ENCODE peak calls at places on chromosomes 7 and 10, in six cellular contexts. One of them, this sample, is unnamed.
A peak's percentile ranks its signal among the peaks of the same experiment; 100 is the strongest.

GRCh38 chr10:121734517-121735137 is 136.4 kb upstream of the FGFR2 start:
- DNase-seq in fibroblast of pulmonary artery: peak; percentile 27
- DNase-seq in esophagus squamous epithelium: no peak
- DNase-seq in GM13977: peak; percentile 65
- DNase-seq in foreskin fibroblast: no peak
- DNase-seq in astrocyte of the cerebellum: no peak
- DNase-seq in this sample: no peak

GRCh38 chr7:128197586-128197985 is 43.5 kb upstream of the LEP start:
- DNase-seq in fibroblast of pulmonary artery: no peak
- DNase-seq in esophagus squamous epithelium: no peak
- DNase-seq in GM13977: no peak
- DNase-seq in foreskin fibroblast: peak; percentile 21
- DNase-seq in astrocyte of the cerebellum: no peak
- DNase-seq in this sample: peak; percentile 32

GRCh38 chr10:329361-330099 is 194.3 kb downstream of the ZMYND11 start:
- DNase-seq in fibroblast of pulmonary artery: peak; percentile 94
- DNase-seq in esophagus squamous epithelium: no peak
- DNase-seq in GM13977: no peak
- DNase-seq in foreskin fibroblast: peak; percentile 92
- DNase-seq in astrocyte of the cerebellum: peak; percentile 94
- DNase-seq in this sample: peak; percentile 42

GRCh38 chr10:30819306-30820190 is 190.0 kb upstream of the LYZL2 start:
- DNase-seq in fibroblast of pulmonary artery: peak; percentile 64
- DNase-seq in esophagus squamous epithelium: no peak
- DNase-seq in GM13977: no peak
- DNase-seq in foreskin fibroblast: peak; percentile 64
- DNase-seq in astrocyte of the cerebellum: no peak
- DNase-seq in this sample: no peak

GRCh38 chr10:11433657-11434056 is 177.8 kb downstream of the USP6NL start:
- DNase-seq in fibroblast of pulmonary artery: no peak
- DNase-seq in esophagus squamous epithelium: no peak
- DNase-seq in GM13977: no peak
- DNase-seq in foreskin fibroblast: no peak
- DNase-seq in astrocyte of the cerebellum: no peak
- DNase-seq in this sample: no peak

GRCh38 chr10:25820496-25821415 is 113.3 kb upstream of the MYO3A start:
- DNase-seq in fibroblast of pulmonary artery: no peak
- DNase-seq in esophagus squamous epithelium: no peak
- DNase-seq in GM13977: no peak
- DNase-seq in foreskin fibroblast: no peak
- DNase-seq in astrocyte of the cerebellum: no peak
- DNase-seq in this sample: no peak

GRCh38 chr10:110850990-110851389 is 20.7 kb upstream of the PDCD4 start:
- DNase-seq in fibroblast of pulmonary artery: no peak
- DNase-seq in esophagus squamous epithelium: no peak
- DNase-seq in GM13977: no peak
- DNase-seq in foreskin fibroblast: no peak
- DNase-seq in astrocyte of the cerebellum: no peak
- DNase-seq in this sample: no peak

GRCh38 chr7:106031271-106032029 is 68.4 kb downstream of the CDHR3 start:
- DNase-seq in fibroblast of pulmonary artery: peak; percentile 35
- DNase-seq in esophagus squamous epithelium: no peak
- DNase-seq in GM13977: no peak
- DNase-seq in foreskin fibroblast: no peak
- DNase-seq in astrocyte of the cerebellum: no peak
- DNase-seq in this sample: no peak

GRCh38 chr7:129771201-129771927 is 159.8 kb downstream of the NRF1 start:
- DNase-seq in fibroblast of pulmonary artery: no peak
- DNase-seq in esophagus squamous epithelium: no peak
- DNase-seq in GM13977: no peak
- DNase-seq in foreskin fibroblast: no peak
- DNase-seq in astrocyte of the cerebellum: no peak
- DNase-seq in this sample: no peak

GRCh38 chr10:77741746-77742145 is 104.1 kb upstream of the KCNMA1 start:
- DNase-seq in fibroblast of pulmonary artery: peak; percentile 17
- DNase-seq in esophagus squamous epithelium: no peak
- DNase-seq in GM13977: no peak
- DNase-seq in foreskin fibroblast: peak; percentile 44
- DNase-seq in astrocyte of the cerebellum: no peak
- DNase-seq in this sample: no peak

GRCh38 chr7:90276033-90276728 is 31.2 kb downstream of the CFAP69 start:
- DNase-seq in fibroblast of pulmonary artery: no peak
- DNase-seq in esophagus squamous epithelium: no peak
- DNase-seq in GM13977: no peak
- DNase-seq in foreskin fibroblast: no peak
- DNase-seq in astrocyte of the cerebellum: no peak
- DNase-seq in this sample: no peak

GRCh38 chr10:119536508-119536837 is 6.0 kb downstream of the RGS10 start:
- DNase-seq in fibroblast of pulmonary artery: no peak
- DNase-seq in esophagus squamous epithelium: no peak
- DNase-seq in GM13977: no peak
- DNase-seq in foreskin fibroblast: no peak
- DNase-seq in astrocyte of the cerebellum: no peak
- DNase-seq in this sample: no peak

GRCh38 chr7:112411186-112411795 is 39.0 kb upstream of the IFRD1 start:
- DNase-seq in fibroblast of pulmonary artery: peak; percentile 74
- DNase-seq in esophagus squamous epithelium: no peak
- DNase-seq in GM13977: no peak
- DNase-seq in foreskin fibroblast: peak; percentile 49
- DNase-seq in astrocyte of the cerebellum: peak; percentile 43
- DNase-seq in this sample: no peak

GRCh38 chr7:27147211-27148030 is at the start of gene HOXA6:
- DNase-seq in fibroblast of pulmonary artery: no peak
- DNase-seq in esophagus squamous epithelium: no peak
- DNase-seq in GM13977: no peak
- DNase-seq in foreskin fibroblast: no peak
- DNase-seq in astrocyte of the cerebellum: no peak
- DNase-seq in this sample: peak; percentile 43

GRCh38 chr10:31912898-31913847 is 15.5 kb downstream of the ARHGAP12 start:
- DNase-seq in fibroblast of pulmonary artery: no peak
- DNase-seq in esophagus squamous epithelium: no peak
- DNase-seq in GM13977: no peak
- DNase-seq in foreskin fibroblast: peak; percentile 42
- DNase-seq in astrocyte of the cerebellum: peak; percentile 41
- DNase-seq in this sample: no peak

GRCh38 chr7:104534149-104534548 is 205.7 kb downstream of the LHFPL3 start:
- DNase-seq in fibroblast of pulmonary artery: no peak
- DNase-seq in esophagus squamous epithelium: no peak
- DNase-seq in GM13977: no peak
- DNase-seq in foreskin fibroblast: no peak
- DNase-seq in astrocyte of the cerebellum: no peak
- DNase-seq in this sample: no peak

GRCh38 chr7:26291699-26292538 is at the start of gene SNX10:
- DNase-seq in fibroblast of pulmonary artery: no peak
- DNase-seq in esophagus squamous epithelium: no peak
- DNase-seq in GM13977: peak; percentile 71
- DNase-seq in foreskin fibroblast: no peak
- DNase-seq in astrocyte of the cerebellum: no peak
- DNase-seq in this sample: peak; percentile 57

GRCh38 chr7:5396542-5396941 is 27.1 kb downstream of the TNRC18 start:
- DNase-seq in fibroblast of pulmonary artery: no peak
- DNase-seq in esophagus squamous epithelium: no peak
- DNase-seq in GM13977: peak; percentile 83
- DNase-seq in foreskin fibroblast: no peak
- DNase-seq in astrocyte of the cerebellum: no peak
- DNase-seq in this sample: no peak
- TF ChIP-seq CTCF in fibroblast of pulmonary artery: no peak
- TF ChIP-seq CTCF in esophagus squamous epithelium: peak; percentile 45
- TF ChIP-seq CTCF in GM13977: peak; percentile 52
- TF ChIP-seq CTCF in foreskin fibroblast: no peak
- TF ChIP-seq CTCF in astrocyte of the cerebellum: peak; percentile 5
- TF ChIP-seq CTCF in this sample: peak; percentile 49

DNA sequence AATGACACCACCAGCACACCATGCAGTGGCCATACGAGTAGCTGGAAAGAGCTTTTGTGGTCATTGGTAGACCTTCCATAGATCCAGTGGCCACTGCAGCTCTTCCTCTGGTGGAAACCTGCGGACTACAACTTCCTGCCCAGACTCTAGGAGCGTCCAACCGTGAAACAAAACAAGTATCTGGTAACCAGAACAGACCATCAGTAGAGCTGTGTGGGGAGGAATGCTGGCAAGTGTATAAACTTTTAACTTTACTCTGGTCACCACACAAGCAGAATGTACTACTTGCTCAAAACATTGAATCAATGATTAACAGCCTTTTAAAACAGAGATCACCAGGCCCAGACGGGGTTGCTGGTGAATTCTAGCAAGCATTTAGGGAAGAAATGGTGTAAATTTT is 154.7 kb upstream of the DGKB start:
- DNase-seq in fibroblast of pulmonary artery: no peak
- DNase-seq in esophagus squamous epithelium: no peak
- DNase-seq in GM13977: no peak
- DNase-seq in foreskin fibroblast: no peak
- DNase-seq in astrocyte of the cerebellum: no peak
- DNase-seq in this sample: no peak
- TF ChIP-seq CTCF in fibroblast of pulmonary artery: no peak
- TF ChIP-seq CTCF in esophagus squamous epithelium: no peak
- TF ChIP-seq CTCF in GM13977: no peak
- TF ChIP-seq CTCF in foreskin fibroblast: no peak
- TF ChIP-seq CTCF in astrocyte of the cerebellum: no peak
- TF ChIP-seq CTCF in this sample: no peak

GRCh38 chr7:144713850-144714249 is 122.0 kb downstream of the TPK1 start:
- DNase-seq in fibroblast of pulmonary artery: no peak
- DNase-seq in esophagus squamous epithelium: no peak
- DNase-seq in GM13977: no peak
- DNase-seq in foreskin fibroblast: no peak
- DNase-seq in astrocyte of the cerebellum: no peak
- DNase-seq in this sample: no peak
- TF ChIP-seq CTCF in fibroblast of pulmonary artery: no peak
- TF ChIP-seq CTCF in esophagus squamous epithelium: no peak
- TF ChIP-seq CTCF in GM13977: no peak
- TF ChIP-seq CTCF in foreskin fibroblast: no peak
- TF ChIP-seq CTCF in astrocyte of the cerebellum: no peak
- TF ChIP-seq CTCF in this sample: no peak

DNA sequence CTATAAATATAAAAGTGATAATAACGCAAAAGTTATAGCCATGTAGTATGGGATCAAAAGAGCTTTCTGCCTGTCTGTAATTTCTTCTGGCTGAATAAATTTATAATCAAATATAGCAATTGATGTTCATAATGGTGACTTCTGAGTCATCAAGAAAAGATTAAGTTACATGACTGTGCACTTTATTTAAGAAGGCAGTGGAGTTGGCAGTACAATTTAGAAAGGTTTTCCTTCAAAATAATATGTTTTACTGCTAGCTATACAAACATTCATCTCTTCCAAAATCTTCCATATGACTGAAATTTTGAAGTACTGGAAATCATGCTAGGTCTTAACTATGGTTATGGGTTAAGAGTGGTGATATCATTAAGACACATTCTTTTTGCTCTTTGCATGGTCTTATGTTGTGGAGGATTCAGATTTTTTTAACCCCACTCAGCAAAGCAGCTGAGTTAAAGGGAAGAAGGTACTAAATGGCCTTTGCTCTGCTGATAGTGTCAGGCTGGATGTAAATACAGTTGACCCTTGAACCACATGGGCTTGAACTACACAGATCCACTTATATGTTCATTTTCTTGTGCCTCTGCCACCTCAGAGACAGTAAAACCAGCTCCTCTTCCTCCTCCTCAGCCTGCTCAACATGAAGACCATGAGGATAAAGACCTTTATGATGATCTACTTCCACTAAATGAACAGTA is 323.6 kb downstream of the BBS9 start:
- DNase-seq in fibroblast of pulmonary artery: peak; percentile 29
- DNase-seq in esophagus squamous epithelium: no peak
- DNase-seq in GM13977: no peak
- DNase-seq in foreskin fibroblast: no peak
- DNase-seq in astrocyte of the cerebellum: no peak
- DNase-seq in this sample: no peak
- TF ChIP-seq CTCF in fibroblast of pulmonary artery: no peak
- TF ChIP-seq CTCF in esophagus squamous epithelium: no peak
- TF ChIP-seq CTCF in GM13977: no peak
- TF ChIP-seq CTCF in foreskin fibroblast: no peak
- TF ChIP-seq CTCF in astrocyte of the cerebellum: no peak
- TF ChIP-seq CTCF in this sample: no peak

DNA sequence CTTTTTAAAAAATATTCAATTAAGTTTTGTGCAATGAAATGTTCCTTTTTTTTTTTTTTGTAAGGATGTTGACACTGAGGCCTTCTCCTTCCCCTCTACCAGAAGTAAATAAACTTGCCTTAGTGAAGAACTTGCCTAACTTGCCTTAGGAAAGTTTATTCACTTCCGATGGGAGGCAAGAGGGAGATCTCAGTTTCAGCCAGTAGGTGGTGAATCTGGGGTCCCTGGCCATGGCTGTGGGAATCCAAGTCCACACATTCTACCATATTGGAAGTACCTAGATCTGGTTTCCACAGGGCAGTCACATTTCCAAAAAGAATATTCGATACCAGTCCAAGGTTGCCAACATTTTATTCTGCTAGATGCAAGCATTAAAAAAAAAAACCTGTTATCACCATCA is 270.9 kb downstream of the CCSER2 start:
- DNase-seq in fibroblast of pulmonary artery: no peak
- DNase-seq in esophagus squamous epithelium: no peak
- DNase-seq in GM13977: no peak
- DNase-seq in foreskin fibroblast: no peak
- DNase-seq in astrocyte of the cerebellum: no peak
- DNase-seq in this sample: no peak
- TF ChIP-seq CTCF in fibroblast of pulmonary artery: no peak
- TF ChIP-seq CTCF in esophagus squamous epithelium: no peak
- TF ChIP-seq CTCF in GM13977: no peak
- TF ChIP-seq CTCF in foreskin fibroblast: no peak
- TF ChIP-seq CTCF in astrocyte of the cerebellum: no peak
- TF ChIP-seq CTCF in this sample: no peak

GRCh38 chr10:125337510-125337909 is 177.1 kb upstream of the CTBP2 start:
- DNase-seq in fibroblast of pulmonary artery: no peak
- DNase-seq in esophagus squamous epithelium: no peak
- DNase-seq in GM13977: no peak
- DNase-seq in foreskin fibroblast: no peak
- DNase-seq in astrocyte of the cerebellum: no peak
- DNase-seq in this sample: no peak
- TF ChIP-seq CTCF in fibroblast of pulmonary artery: no peak
- TF ChIP-seq CTCF in esophagus squamous epithelium: no peak
- TF ChIP-seq CTCF in GM13977: no peak
- TF ChIP-seq CTCF in foreskin fibroblast: no peak
- TF ChIP-seq CTCF in astrocyte of the cerebellum: no peak
- TF ChIP-seq CTCF in this sample: no peak

GRCh38 chr10:24552346-24553016 is 171.2 kb downstream of the ARHGAP21 start:
- DNase-seq in fibroblast of pulmonary artery: no peak
- DNase-seq in esophagus squamous epithelium: no peak
- DNase-seq in GM13977: no peak
- DNase-seq in foreskin fibroblast: no peak
- DNase-seq in astrocyte of the cerebellum: no peak
- DNase-seq in this sample: no peak
- TF ChIP-seq CTCF in fibroblast of pulmonary artery: peak; percentile 8
- TF ChIP-seq CTCF in esophagus squamous epithelium: peak; percentile 86
- TF ChIP-seq CTCF in GM13977: peak; percentile 5
- TF ChIP-seq CTCF in foreskin fibroblast: no peak
- TF ChIP-seq CTCF in astrocyte of the cerebellum: peak; percentile 41
- TF ChIP-seq CTCF in this sample: no peak

GRCh38 chr10:94194256-94194655 is 168.5 kb downstream of the NOC3L start:
- DNase-seq in fibroblast of pulmonary artery: peak; percentile 42
- DNase-seq in esophagus squamous epithelium: no peak
- DNase-seq in GM13977: no peak
- DNase-seq in foreskin fibroblast: peak; percentile 71
- DNase-seq in astrocyte of the cerebellum: no peak
- DNase-seq in this sample: no peak
- TF ChIP-seq CTCF in fibroblast of pulmonary artery: peak; percentile 8
- TF ChIP-seq CTCF in esophagus squamous epithelium: no peak
- TF ChIP-seq CTCF in GM13977: no peak
- TF ChIP-seq CTCF in foreskin fibroblast: no peak
- TF ChIP-seq CTCF in astrocyte of the cerebellum: peak; percentile 20
- TF ChIP-seq CTCF in this sample: no peak